ENCODE peak calls at places on chromosome 22, in eight cellular contexts. R is astrocyte of the spinal cord, S is mucosa of descending colon, G is spleen, V is lower leg skin, M is foreskin fibroblast, K is OCI-LY7, I is aorta. B is an unnamed sample.

GRCh38 chr22:38657248-38657909 is 941 bp downstream of the CBY1 start:
- DNase-seq in K (peak; percentile 20), I (no peak), M (no peak), S (peak; percentile 34), R (peak; percentile 12), G (peak; percentile 77), V (no peak), B (peak; percentile 7)

GRCh38 chr22:38567531-38568245 is 2.3 kb downstream of the DMC1 start:
- DNase-seq in M (no peak), R (no peak), I (no peak), V (no peak), G (no peak), S (no peak), K (no peak), B (no peak)

GRCh38 chr22:24594569-24595120 is 1.8 kb upstream of the LRRC75B start:
- DNase-seq in R (no peak), V (no peak), G (no peak), M (no peak), K (no peak), I (no peak), S (no peak), B (no peak)

GRCh38 chr22:31343235-31344191 is 2.6 kb downstream of the PATZ1 start:
- DNase-seq in R (no peak), M (no peak), S (peak; percentile 82), I (no peak), V (no peak), G (peak; percentile 76), K (peak; percentile 61), B (peak; percentile 34)

GRCh38 chr22:20904008-20904979 is 12.9 kb upstream of the CRKL start:
- DNase-seq in G (no peak), V (peak; percentile 59), K (no peak), I (peak; percentile 30), R (peak; percentile 87), M (peak; percentile 95), S (no peak), B (peak; percentile 99)

GRCh38 chr22:20818471-20818870 is 40.1 kb downstream of the PI4KA start:
- DNase-seq in K (no peak), V (no peak), R (no peak), M (no peak), G (no peak), S (no peak), I (no peak), B (no peak)

GRCh38 chr22:22753526-22754267 is 109.3 kb downstream of the GGTLC2 start:
- DNase-seq in V (no peak), K (peak; percentile 86), G (peak; percentile 90), M (no peak), S (peak; percentile 83), I (no peak), R (peak; percentile 3), B (peak; percentile 51)

GRCh38 chr22:18147791-18148507 is 2.0 kb upstream of the USP18 start:
- DNase-seq in S (no peak), V (no peak), M (no peak), G (no peak), K (no peak), I (no peak), R (no peak), B (no peak)

GRCh38 chr22:43483669-43484068 is 71.9 kb downstream of the MPPED1 start:
- DNase-seq in S (no peak), G (no peak), R (no peak), M (no peak), I (peak; percentile 52), K (no peak), V (no peak), B (no peak)

GRCh38 chr22:49543876-49544275 is 283.8 kb downstream of the BRD1 start:
- DNase-seq in V (no peak), G (peak; percentile 29), R (no peak), I (peak; percentile 37), S (no peak), M (no peak), K (no peak), B (no peak)

GRCh38 chr22:33986167-33986771 is 66.0 kb upstream of the LARGE1 start:
- DNase-seq in I (no peak), G (no peak), S (no peak), R (no peak), V (no peak), K (peak; percentile 30), M (no peak), B (no peak)

GRCh38 chr22:33984211-33984610 is 63.9 kb upstream of the LARGE1 start:
- DNase-seq in M (no peak), V (no peak), R (no peak), K (no peak), G (no peak), I (no peak), S (no peak), B (no peak)

GRCh38 chr22:33985506-33985905 is 65.2 kb upstream of the LARGE1 start:
- DNase-seq in S (no peak), I (no peak), R (no peak), V (no peak), M (no peak), K (no peak), G (no peak), B (no peak)

GRCh38 chr22:33984741-33985287 is 64.5 kb upstream of the LARGE1 start:
- DNase-seq in G (no peak), M (no peak), R (no peak), K (no peak), V (no peak), I (no peak), S (no peak), B (no peak)

DNA sequence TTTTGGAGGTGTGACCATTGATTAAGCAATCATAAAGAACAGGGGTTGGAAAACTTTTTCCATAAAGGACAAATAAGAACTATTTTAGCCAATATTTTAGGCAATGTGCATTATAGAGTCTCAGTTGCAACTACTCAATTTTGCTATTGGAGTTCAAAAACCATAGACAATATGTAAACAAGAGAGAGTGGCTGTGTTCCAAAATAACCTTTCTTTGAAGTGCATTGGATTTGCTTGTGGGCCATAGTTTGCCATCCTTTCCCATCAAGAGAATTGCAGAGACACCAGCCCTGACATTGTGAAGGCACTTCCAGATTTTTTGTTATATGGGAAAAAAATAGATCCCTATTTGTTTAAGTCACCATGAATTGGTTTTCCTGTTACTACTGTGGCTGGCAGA is 63.3 kb upstream of the LARGE1 start:
- DNase-seq in G (no peak), V (no peak), S (no peak), K (no peak), M (no peak), I (no peak), R (no peak), B (no peak)
- H3K4me3 ChIP-seq in G (no peak overlapping the region), V (no peak overlapping the region), S (no peak overlapping the region), K (no peak overlapping the region), M (no peak overlapping the region), I (no peak overlapping the region), R (no peak overlapping the region), B (no peak overlapping the region)

DNA sequence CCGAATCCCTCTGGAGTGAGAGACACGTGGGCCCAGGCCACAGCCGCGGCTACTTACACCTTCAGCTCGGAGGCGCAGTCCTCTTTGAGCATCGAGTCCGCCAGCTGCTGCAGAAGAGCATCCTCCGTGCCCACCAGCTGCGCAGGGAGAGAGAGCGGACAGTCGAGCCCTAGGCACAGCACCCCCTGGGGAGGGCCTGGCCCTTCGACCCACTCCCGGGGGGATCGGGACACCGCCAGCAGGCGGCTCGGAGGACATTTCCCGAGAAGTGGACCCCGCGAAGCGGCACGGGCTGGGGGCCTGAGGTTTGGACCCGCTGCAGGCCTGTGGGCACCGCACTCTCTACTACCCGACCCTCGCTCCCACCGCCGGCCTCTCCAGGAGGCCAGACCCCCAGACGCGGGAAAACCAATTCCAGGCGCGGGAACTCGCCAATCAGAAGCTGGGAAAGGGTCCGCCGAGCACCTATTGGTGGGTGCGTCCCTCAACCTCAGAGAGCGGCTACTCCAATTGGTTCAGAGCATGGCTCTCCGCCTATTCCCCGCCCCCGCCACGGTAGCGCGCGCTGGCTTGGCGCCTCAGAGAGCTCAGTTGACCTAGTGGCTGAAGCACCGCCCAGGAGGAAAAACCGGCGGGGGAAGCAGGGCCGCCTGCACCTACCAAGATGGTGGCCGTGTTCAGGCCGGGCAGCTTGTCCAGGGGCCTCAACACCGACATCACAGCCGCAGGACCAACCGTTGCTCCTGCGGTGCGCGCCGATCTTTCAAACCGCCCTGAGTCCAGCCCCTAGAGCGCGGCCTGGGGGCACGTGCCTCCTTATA is at the start of gene CENPM:
- DNase-seq in S (peak; percentile 95), R (peak; percentile 94), G (peak; percentile 97), V (peak; percentile 92), K (peak; percentile 95), I (peak; percentile 97), M (peak; percentile 88), B (peak; percentile 92)
- H3K4me3 ChIP-seq in S (peak within 1 kb of the TSS; percentile 23), R (peak within 1 kb of the TSS; percentile 86), G (peak within 1 kb of the TSS; percentile 80), V (peak within 1 kb of the TSS; percentile 40), K (peak within 1 kb of the TSS; percentile 94), I (peak within 1 kb of the TSS; percentile 16), M (peak within 1 kb of the TSS; percentile 59), B (peak within 1 kb of the TSS; percentile 69)

DNA sequence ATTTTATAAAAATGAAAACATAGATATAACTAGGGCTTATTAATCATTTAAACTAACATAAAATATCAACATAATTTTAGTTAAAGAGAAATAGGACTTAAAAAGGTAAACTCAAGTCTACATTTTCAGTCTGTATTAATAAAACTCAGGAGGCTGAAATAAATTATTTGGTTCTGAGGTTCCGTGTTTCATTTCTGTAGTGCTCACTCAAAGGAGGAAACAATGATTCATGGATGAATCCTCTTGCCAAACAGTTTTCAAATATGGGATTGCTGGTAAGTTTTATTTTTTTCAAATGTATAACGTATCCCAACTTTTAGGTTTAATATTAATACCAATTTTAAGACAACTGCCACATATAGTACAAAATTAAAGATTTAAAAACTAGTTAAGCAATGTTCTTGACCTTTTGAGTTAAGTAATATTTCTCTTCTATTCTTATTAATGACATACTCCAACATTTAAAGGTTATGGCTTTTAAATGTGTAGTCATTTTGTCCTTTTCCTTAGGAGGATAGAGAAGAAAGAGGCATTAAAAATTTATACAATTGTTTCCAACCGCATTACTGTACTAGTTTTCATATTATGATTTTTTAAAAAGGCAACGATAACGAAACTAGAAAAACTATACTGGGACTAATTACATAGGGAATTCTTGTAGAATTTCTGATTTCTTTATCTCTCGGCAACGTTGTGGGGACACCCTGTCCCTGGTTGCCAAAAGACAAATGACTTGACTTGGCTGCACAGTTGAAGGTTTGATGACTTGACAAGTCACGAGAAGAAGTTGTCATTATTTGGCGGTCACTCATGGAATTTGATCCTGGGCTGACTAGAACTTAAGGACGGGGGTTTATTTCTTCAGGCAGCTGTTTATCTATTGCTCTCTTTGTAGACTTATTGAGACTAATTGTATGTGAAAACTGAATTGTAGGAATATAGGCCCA is 69.2 kb upstream of the ADSL start:
- DNase-seq in S (no peak), I (no peak), M (no peak), R (peak; percentile 60), G (no peak), V (peak; percentile 64), K (no peak), B (peak; percentile 68)
- H3K4me3 ChIP-seq in S (no peak overlapping the region), I (peak overlapping the region; percentile 82), M (peak overlapping the region; percentile 57), R (peak overlapping the region; percentile 41), G (peak overlapping the region; percentile 29), V (no peak overlapping the region), K (no peak overlapping the region), B (peak overlapping the region; percentile 53)

DNA sequence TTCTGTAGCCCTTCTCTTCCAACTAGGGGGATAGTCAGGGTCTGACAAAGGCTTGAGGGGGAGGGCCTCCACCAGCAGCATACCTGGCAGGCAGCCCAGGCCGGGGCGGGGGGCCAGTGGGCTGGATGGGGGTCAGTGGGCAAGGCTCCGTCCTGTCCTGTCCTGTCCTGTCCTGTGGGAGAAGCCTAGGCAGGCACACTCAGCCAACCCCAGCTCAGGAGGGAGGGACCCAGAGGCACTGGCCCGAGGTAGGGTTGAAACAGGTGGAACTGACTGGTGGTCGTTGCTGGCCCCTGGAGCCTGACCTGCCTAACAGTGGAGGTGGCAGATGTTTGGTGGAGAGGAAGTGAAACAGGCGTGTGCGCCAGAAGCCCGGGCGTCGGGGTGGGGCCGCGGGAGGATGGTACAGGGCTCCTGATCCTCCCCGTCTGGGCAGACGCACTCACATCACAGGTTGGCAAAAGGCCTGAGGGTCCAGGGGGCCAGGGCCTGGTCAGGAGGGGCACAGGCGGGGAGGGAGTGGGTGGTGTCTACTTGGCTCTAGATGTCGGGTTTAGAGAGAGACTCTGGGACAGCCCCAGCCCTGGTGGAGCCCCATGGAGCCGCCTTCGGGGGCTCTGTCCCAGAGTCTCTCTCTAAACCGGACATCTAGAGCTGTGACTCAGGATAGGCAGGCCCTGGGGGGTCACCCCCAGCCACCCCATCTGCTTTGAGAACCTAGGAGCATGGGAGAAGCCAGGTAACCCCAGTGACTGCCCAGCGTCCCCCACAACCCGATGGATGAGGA is 32.5 kb upstream of the GRAMD4 start:
- DNase-seq in I (peak; percentile 82), V (no peak), G (peak; percentile 96), K (peak; percentile 92), M (no peak), R (no peak), S (peak; percentile 79), B (no peak)
- H3K4me3 ChIP-seq in I (no peak overlapping the region), V (no peak overlapping the region), G (peak overlapping the region; percentile 19), K (peak overlapping the region; percentile 72), M (no peak overlapping the region), R (no peak overlapping the region), S (no peak overlapping the region), B (no peak overlapping the region)

B was measured in fibroblast of pulmonary artery.